ENCODE peak calls at places on chromosomes 7 and 10, in six cellular contexts. B is endothelial cell of umbilical vein, T is adrenal gland, M is stomach, Z is transverse colon, F is spleen. R is an unnamed sample.
A peak's percentile ranks its signal among the peaks of the same experiment; 100 is the strongest.

GRCh38 chr7:94908204-94909022 is 1.0 kb downstream of the PPP1R9A start:
- DNase-seq in B (peak; percentile 32), T (peak; percentile 56), M (peak; percentile 44), Z (peak; percentile 29), F (peak; percentile 72), R (peak; percentile 47)

GRCh38 chr7:111987115-111987826 is 218.9 kb downstream of the DOCK4 start:
- DNase-seq in B (peak; percentile 83), T (no peak), M (no peak), Z (no peak), F (no peak), R (peak; percentile 27)

GRCh38 chr7:116786791-116787443 is 75.5 kb upstream of the CAPZA2 start:
- DNase-seq in B (peak; percentile 76), T (no peak), M (no peak), Z (no peak), F (no peak), R (no peak)

GRCh38 chr10:119401671-119402395 is 140.7 kb downstream of the RGS10 start:
- DNase-seq in B (peak; percentile 81), T (no peak), M (peak; percentile 50), Z (peak; percentile 51), F (no peak), R (peak; percentile 75)

GRCh38 chr10:125023862-125024495 is 82.1 kb downstream of the ZRANB1 start:
- DNase-seq in B (peak; percentile 31), T (no peak), M (peak; percentile 66), Z (peak; percentile 62), F (no peak), R (peak; percentile 79)

GRCh38 chr7:35261476-35262285 is 7.8 kb upstream of the TBX20 start:
- DNase-seq in B (no peak), T (no peak), M (no peak), Z (no peak), F (no peak), R (no peak)

GRCh38 chr10:15738237-15738928 is 18.7 kb upstream of the ITGA8 start:
- DNase-seq in B (no peak), T (no peak), M (no peak), Z (no peak), F (no peak), R (no peak)

GRCh38 chr10:3481496-3481895 is 303.5 kb downstream of the KLF6 start:
- DNase-seq in B (no peak), T (no peak), M (no peak), Z (no peak), F (no peak), R (no peak)

GRCh38 chr7:69211739-69212138 is 386.5 kb upstream of the AUTS2 start:
- DNase-seq in B (no peak), T (no peak), M (no peak), Z (no peak), F (no peak), R (no peak)

GRCh38 chr7:7858559-7858958 is 110.0 kb upstream of the GLCCI1 start:
- DNase-seq in B (peak; percentile 52), T (no peak), M (no peak), Z (no peak), F (no peak), R (no peak)

GRCh38 chr7:69732203-69732602 is 133.9 kb downstream of the AUTS2 start:
- DNase-seq in B (no peak), T (no peak), M (peak; percentile 39), Z (peak; percentile 19), F (no peak), R (no peak)

GRCh38 chr7:2175514-2175913 is 57.2 kb downstream of the MAD1L1 start:
- DNase-seq in B (peak; percentile 23), T (peak; percentile 50), M (no peak), Z (no peak), F (no peak), R (no peak)

GRCh38 chr10:101029520-101030309 is 1.2 kb downstream of the PDZD7 start:
- DNase-seq in B (no peak), T (no peak), M (no peak), Z (no peak), F (no peak), R (no peak)

GRCh38 chr10:8183241-8183704 is 128.8 kb downstream of the GATA3 start:
- DNase-seq in B (no peak), T (no peak), M (no peak), Z (no peak), F (no peak), R (no peak)

GRCh38 chr7:657565-658119 is 68.9 kb upstream of the DNAAF5 start:
- DNase-seq in B (no peak), T (no peak), M (no peak), Z (no peak), F (no peak), R (no peak)

GRCh38 chr7:123871998-123872867 is 27.3 kb downstream of the HYAL4 start:
- DNase-seq in B (peak; percentile 74), T (peak; percentile 55), M (peak; percentile 65), Z (peak; percentile 33), F (peak; percentile 64), R (peak; percentile 8)

DNA sequence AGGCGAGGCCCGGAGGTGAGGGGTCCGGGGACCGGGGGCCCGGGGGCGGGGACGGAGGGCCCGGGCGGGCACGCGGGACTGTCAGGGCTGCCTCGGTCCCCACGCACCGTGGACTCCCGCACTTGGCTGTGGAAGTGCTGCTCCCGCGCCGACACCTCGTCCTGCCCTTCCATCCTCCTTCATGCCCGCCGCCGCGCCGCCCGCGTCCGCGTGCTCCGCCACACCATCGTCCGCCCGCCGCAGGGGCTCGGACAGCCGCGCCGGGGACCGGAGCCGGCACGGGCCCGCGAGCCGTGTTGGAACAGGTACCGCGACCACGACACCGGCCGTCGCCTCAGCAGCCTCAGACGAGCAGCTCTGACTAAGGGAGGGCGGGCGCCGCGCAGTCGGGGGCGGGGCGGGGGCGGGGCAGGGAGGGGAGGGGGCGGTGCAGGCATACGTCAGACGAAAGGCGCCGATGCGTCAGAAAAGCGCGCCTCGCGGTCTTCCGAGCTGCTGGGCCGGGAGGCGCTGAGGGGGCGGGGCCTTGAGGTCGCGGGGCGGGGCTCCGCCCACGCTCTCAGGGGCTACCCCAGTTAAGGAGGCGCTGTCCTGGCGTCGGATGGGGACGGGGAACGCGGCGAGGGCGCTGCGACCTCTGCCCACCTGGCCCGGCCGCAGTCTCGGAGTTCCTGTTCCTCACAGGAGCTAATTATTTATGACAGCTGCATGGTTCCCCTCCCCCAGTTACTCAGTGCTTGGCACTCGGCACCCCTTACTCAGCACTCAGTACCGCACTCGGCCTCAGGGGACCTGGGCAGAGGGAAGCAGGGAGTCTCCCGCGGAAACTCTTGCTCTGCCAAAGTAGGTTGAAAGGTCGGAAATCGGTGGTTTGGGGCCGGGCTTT is at the start of gene LMBR1:
- DNase-seq in B (peak; percentile 96), T (peak; percentile 95), M (peak; percentile 96), Z (peak; percentile 96), F (peak; percentile 99), R (peak; percentile 94)
- TF ChIP-seq POLR2A in B (peak; percentile 79), T (peak; percentile 41), M (no peak), Z (peak; percentile 74), F (peak; percentile 77), R (peak; percentile 68)

GRCh38 chr7:64312826-64313225 is 935 bp upstream of the ZNF736 start:
- DNase-seq in B (no peak), T (peak; percentile 35), M (no peak), Z (no peak), F (no peak), R (no peak)

GRCh38 chr7:64308019-64308275 is 5.8 kb upstream of the ZNF736 start:
- DNase-seq in B (no peak), T (no peak), M (no peak), Z (peak; percentile 19), F (peak; percentile 77), R (no peak)

GRCh38 chr7:64310426-64310825 is 3.3 kb upstream of the ZNF736 start:
- DNase-seq in B (no peak), T (no peak), M (no peak), Z (no peak), F (no peak), R (no peak)

DNA sequence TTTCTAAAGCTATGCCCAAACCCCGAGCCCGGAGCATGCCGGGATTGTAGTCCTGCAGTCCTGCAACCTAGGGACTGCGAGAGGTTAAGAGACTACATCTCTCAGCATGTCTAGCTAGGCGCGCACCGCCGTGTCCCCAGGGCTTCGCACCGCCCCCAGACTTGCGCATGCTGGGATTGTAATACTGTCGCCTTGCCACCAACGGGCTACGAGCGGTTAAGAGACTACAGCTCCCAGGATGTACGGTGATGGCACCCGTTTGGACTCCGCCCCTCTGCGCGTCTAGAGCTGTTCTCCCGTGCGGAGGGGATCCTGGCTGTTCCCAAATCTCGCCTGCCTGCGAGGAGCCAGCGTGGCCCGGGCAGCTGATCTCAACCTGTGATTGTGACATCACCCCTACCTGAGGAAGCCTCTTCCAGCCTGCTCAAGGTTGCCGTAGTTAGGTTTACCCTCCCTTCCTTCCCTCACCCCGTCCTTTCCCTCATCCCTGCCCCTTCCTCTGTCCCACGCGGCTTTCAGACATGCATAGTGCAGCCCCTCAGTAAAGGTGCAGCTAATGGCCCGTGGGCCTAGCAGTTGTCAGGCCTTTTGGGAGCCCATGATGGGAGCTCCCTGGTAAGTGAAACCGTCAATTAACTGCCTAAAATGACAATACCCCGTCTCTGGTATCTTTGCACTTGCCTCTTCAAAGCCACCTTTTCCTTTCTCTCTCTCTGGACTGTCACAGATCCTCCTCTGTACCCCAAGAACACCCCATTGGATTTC is 6.3 kb upstream of the ZNF736 start:
- DNase-seq in B (peak; percentile 2), T (peak; percentile 98), M (peak; percentile 92), Z (peak; percentile 96), F (peak; percentile 99), R (peak; percentile 96)
- TF ChIP-seq CTCF in B (no peak), T (no peak), M (no peak), Z (peak; percentile 47), F (peak; percentile 31), R (peak; percentile 20)

DNA sequence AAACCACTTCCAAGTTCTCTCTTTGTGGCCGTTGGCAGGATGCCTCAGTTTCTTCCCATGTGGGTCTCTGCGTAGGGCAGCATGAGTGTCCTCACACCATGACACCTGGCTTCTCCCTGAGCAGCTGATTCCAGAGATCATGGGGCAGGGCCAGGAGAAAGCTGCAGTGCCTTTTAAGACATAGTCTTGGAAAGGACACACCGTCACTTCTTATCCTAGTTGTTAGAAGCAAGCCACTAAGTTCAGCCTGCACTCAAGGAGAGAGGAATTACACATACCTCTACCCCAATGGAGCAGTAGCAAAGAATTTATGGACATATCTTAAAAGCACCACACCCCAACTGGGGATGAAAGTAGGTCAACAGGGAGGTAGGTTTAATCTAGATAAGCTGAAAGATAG is 16.4 kb downstream of the NODAL start:
- DNase-seq in B (no peak), T (no peak), M (no peak), Z (peak; percentile 29), F (no peak), R (no peak)
- H3K4me1 ChIP-seq in B (no peaks in the 10 kb centered on the region), T (peaks cover 18% of the 10 kb centered on the region), M (peaks cover 4% of the 10 kb centered on the region), Z (peaks cover 23% of the 10 kb centered on the region), F (peaks cover 4% of the 10 kb centered on the region), R (peaks cover 17% of the 10 kb centered on the region)

DNA sequence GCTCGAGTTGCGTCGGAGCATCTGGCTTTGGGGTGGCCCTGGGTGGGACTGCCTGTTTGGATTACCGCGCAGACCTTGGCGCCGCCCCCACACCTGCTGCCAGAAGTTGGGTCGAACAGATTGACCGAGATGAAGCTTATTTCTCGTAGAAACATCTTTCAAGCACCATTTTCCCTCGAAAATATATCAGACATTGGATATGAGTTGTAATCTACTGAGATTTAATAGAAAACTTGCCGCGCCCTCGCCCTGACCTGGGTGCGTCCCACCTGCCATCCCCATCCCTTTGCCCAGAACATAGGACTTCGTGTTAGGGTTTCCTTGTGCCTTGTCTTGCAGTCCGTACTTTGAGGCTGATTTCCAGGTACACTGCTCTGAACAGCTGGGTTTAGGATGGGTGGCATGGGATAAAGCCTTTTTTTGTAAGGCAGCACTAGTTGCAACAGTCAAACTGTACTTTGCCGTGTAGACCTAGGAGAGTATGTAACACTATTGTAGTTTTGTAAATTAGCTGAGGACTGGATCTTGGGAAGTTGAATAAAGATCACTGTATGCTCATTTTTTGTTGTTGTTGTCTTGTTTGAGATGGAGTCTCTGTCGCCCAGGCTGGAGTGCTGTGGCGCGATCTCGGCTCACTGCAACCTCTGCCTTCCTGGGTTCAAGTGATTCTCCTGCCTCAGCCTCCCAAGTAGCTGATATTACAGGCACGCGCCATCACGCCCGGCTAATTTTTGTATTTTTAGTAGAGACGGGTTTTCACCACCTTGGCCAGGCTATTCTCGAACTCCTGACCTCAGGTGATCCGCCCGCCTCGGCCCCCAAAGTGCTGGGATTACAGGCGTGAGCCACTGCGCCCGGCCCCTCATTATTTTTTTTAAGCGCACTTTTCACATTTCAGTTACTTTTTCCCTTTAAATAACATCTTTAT is 978 bp downstream of the OGDH start:
- DNase-seq in B (no peak), T (no peak), M (no peak), Z (no peak), F (no peak), R (no peak)
- TF ChIP-seq POLR2A in B (no peak), T (no peak), M (no peak), Z (no peak), F (no peak), R (no peak)